ENCODE peak calls at places on chromosomes 2 and 18, in five cellular contexts. N is D341Med, M is tibial artery, E is cardiac fibroblast, D is mucosa of descending colon. L is an unnamed sample.

GRCh38 chr2:169329669-169330554 is 32.4 kb downstream of the LRP2 start:
- DNase-seq in N (no peak), M (no peak), E (no peak), D (no peak), L (no peak)

GRCh38 chr18:79797518-79798345 is at the start of gene KCNG2:
- DNase-seq in N (peak; percentile 92), M (no peak), E (peak; percentile 53), D (peak; percentile 14), L (no peak)

GRCh38 chr2:1649871-1650473 is 94.3 kb downstream of the PXDN start:
- DNase-seq in N (no peak), M (no peak), E (no peak), D (no peak), L (no peak)

GRCh38 chr18:57923606-57924005 is 120.4 kb upstream of the NEDD4L start:
- DNase-seq in N (peak; percentile 53), M (no peak), E (no peak), D (no peak), L (no peak)

GRCh38 chr2:441258-442023 is 153.6 kb upstream of the ALKAL2 start:
- DNase-seq in N (no peak), M (no peak), E (no peak), D (no peak), L (no peak)

GRCh38 chr2:132953771-132954170 is 283.8 kb upstream of the LYPD1 start:
- DNase-seq in N (no peak), M (no peak), E (no peak), D (no peak), L (peak; percentile 46)

GRCh38 chr2:63639344-63639743 is 50.6 kb downstream of the MDH1 start:
- DNase-seq in N (no peak), M (no peak), E (no peak), D (no peak), L (no peak)

GRCh38 chr2:47653036-47653435 is 129.9 kb upstream of the MSH6 start:
- DNase-seq in N (no peak), M (no peak), E (no peak), D (no peak), L (no peak)

GRCh38 chr2:44928660-44929471 is 12.6 kb upstream of the SIX3 start:
- DNase-seq in N (no peak), M (no peak), E (no peak), D (no peak), L (no peak)

GRCh38 chr2:67560818-67561221 is 163.7 kb downstream of the ETAA1 start:
- DNase-seq in N (no peak), M (no peak), E (peak; percentile 65), D (no peak), L (no peak)

GRCh38 chr2:134398300-134398699 is 144.4 kb downstream of the MGAT5 start:
- DNase-seq in N (no peak), M (no peak), E (peak; percentile 73), D (no peak), L (no peak)

GRCh38 chr2:209872675-209873074 is 101.0 kb downstream of the UNC80 start:
- DNase-seq in N (no peak), M (no peak), E (peak; percentile 1), D (peak; percentile 2), L (peak; percentile 77)

GRCh38 chr2:183149489-183149888 is 25.2 kb downstream of the NUP35 start:
- DNase-seq in N (no peak), M (no peak), E (peak; percentile 72), D (no peak), L (no peak)

GRCh38 chr18:11320981-11321380 is 171.6 kb upstream of the PIEZO2 start:
- DNase-seq in N (no peak), M (no peak), E (peak; percentile 62), D (no peak), L (no peak)

GRCh38 chr2:85444629-85445028 is 26.1 kb downstream of the SH2D6 start:
- DNase-seq in N (no peak), M (no peak), E (peak; percentile 30), D (no peak), L (no peak)

L was measured in Ammon's horn.